ENCODE peak calls at places on chromosomes 6 and 20, in eight cellular contexts. Z is ELR; S is H9; H is substantia nigra; U is testis; W is NCI-H2227 treated with DMSO at 0.1 percent for 48 hours; D is NCI-H1694 treated with DMSO at 0.1 percent for 48 hours; N is activated naive CD4-positive, alpha-beta T cell treated with Interleukin-2 at 50 U/mL for 16 hours. G is an unnamed sample.

GRCh38 chr20:63947638-63948456 is 8.4 kb downstream of the UCKL1 start:
- DNase-seq in U (no peak), W (no peak), D (no peak), H (peak), S (no peak), N (no peak), Z (no peak), G (no peak)

GRCh38 chr20:25299801-25300200 is 51.9 kb downstream of the PYGB start:
- DNase-seq in D (no peak), U (no peak), N (no peak), H (no peak), Z (peak), W (no peak), S (no peak), G (no peak)

GRCh38 chr6:72757926-72758325 is 136.1 kb downstream of the KCNQ5 start:
- DNase-seq in H (no peak), Z (no peak), N (no peak), U (no peak), W (no peak), S (no peak), D (no peak), G (no peak)

GRCh38 chr6:145758086-145758485 is 22.8 kb upstream of the EPM2A start:
- DNase-seq in N (no peak), D (no peak), S (no peak), U (no peak), W (no peak), Z (peak), H (no peak), G (no peak)

GRCh38 chr6:17202526-17202925 is 78.6 kb upstream of the RBM24 start:
- DNase-seq in H (no peak), U (no peak), Z (no peak), S (no peak), D (no peak), N (no peak), W (no peak), G (peak)

GRCh38 chr6:22145294-22145693 is 151.5 kb downstream of the PRL start:
- DNase-seq in H (no peak), U (no peak), Z (peak), N (no peak), S (no peak), D (no peak), W (no peak), G (no peak)

GRCh38 chr20:10924628-10925266 is 250.9 kb upstream of the JAG1 start:
- DNase-seq in W (peak), D (no peak), Z (peak), H (no peak), U (no peak), N (no peak), S (no peak), G (no peak)

GRCh38 chr6:139378882-139379341 is 4.5 kb upstream of the CITED2 start:
- DNase-seq in U (no peak), W (no peak), N (no peak), Z (peak), D (no peak), H (no peak), S (no peak), G (no peak)

GRCh38 chr6:3769610-3770009 is 18.1 kb upstream of the PXDC1 start:
- DNase-seq in S (no peak), N (no peak), D (no peak), U (no peak), H (no peak), W (no peak), Z (peak), G (no peak)

G was measured in prostate gland.